ENCODE peak calls at places on chromosomes 2 and 18, in seven cellular contexts. V is breast epithelium, Z is IMR-90, I is HCT116, R is spleen, Q is adrenal gland, P is sigmoid colon. U is an unnamed sample.

GRCh38 chr2:68745006-68745405 is 10.4 kb downstream of the ARHGAP25 start:
- DNase-seq in V (no peak), Z (no peak), I (no peak), R (no peak), Q (no peak), P (no peak), U (no peak)

GRCh38 chr2:72973566-72974435 is 56.5 kb downstream of the EMX1 start:
- DNase-seq in V (no peak), Z (peak), I (peak), R (no peak), Q (peak), P (no peak), U (no peak)

GRCh38 chr2:55364189-55365055 is 55.2 kb downstream of the CCDC88A start:
- DNase-seq in V (no peak), Z (peak), I (no peak), R (no peak), Q (peak), P (peak), U (no peak)

GRCh38 chr2:119282966-119283511 is 59.4 kb downstream of the STEAP3 start:
- DNase-seq in V (peak), Z (no peak), I (no peak), R (no peak), Q (peak), P (peak), U (no peak)

GRCh38 chr2:110717734-110718133 is 14.6 kb upstream of the ACOXL start:
- DNase-seq in V (no peak), Z (no peak), I (no peak), R (no peak), Q (peak), P (no peak), U (no peak)

GRCh38 chr2:120904379-120904778 is 168.7 kb downstream of the GLI2 start:
- DNase-seq in V (no peak), Z (no peak), I (no peak), R (no peak), Q (no peak), P (no peak), U (no peak)

GRCh38 chr2:241199286-241199685 is 10.8 kb downstream of the ANO7 start:
- DNase-seq in V (no peak), Z (no peak), I (no peak), R (no peak), Q (no peak), P (no peak), U (peak)

GRCh38 chr2:72144412-72144745 is 3.3 kb downstream of the CYP26B1 start:
- DNase-seq in V (peak), Z (no peak), I (no peak), R (no peak), Q (no peak), P (peak), U (no peak)

GRCh38 chr2:157443795-157444642 is at the start of gene CYTIP:
- DNase-seq in V (no peak), Z (no peak), I (no peak), R (peak), Q (peak), P (no peak), U (no peak)
- TF ChIP-seq POLR2A in V (no peak), Z (no peak), I (no peak), R (peak), Q (no peak), P (no peak), U (no peak)

GRCh38 chr18:79952996-79953559 is 1.6 kb upstream of the SLC66A2 start:
- DNase-seq in V (peak), Z (no peak), I (no peak), R (peak), Q (peak), P (peak), U (no peak)

GRCh38 chr18:79949571-79950439 is 1.6 kb downstream of the SLC66A2 start:
- DNase-seq in V (peak), Z (no peak), I (no peak), R (peak), Q (peak), P (peak), U (no peak)

GRCh38 chr18:79952457-79952995 is 1.1 kb upstream of the SLC66A2 start:
- DNase-seq in V (peak), Z (no peak), I (no peak), R (peak), Q (peak), P (no peak), U (no peak)

GRCh38 chr18:79950440-79951341 is 762 bp downstream of the SLC66A2 start:
- DNase-seq in V (peak), Z (peak), I (no peak), R (peak), Q (peak), P (peak), U (no peak)

GRCh38 chr18:79951545-79952456 is at the start of gene SLC66A2:
- DNase-seq in V (peak), Z (peak), I (peak), R (peak), Q (peak), P (peak), U (peak)
- TF ChIP-seq POLR2A in V (no peak), Z (peak), I (no peak), R (no peak), Q (peak), P (no peak), U (no peak)

DNA sequence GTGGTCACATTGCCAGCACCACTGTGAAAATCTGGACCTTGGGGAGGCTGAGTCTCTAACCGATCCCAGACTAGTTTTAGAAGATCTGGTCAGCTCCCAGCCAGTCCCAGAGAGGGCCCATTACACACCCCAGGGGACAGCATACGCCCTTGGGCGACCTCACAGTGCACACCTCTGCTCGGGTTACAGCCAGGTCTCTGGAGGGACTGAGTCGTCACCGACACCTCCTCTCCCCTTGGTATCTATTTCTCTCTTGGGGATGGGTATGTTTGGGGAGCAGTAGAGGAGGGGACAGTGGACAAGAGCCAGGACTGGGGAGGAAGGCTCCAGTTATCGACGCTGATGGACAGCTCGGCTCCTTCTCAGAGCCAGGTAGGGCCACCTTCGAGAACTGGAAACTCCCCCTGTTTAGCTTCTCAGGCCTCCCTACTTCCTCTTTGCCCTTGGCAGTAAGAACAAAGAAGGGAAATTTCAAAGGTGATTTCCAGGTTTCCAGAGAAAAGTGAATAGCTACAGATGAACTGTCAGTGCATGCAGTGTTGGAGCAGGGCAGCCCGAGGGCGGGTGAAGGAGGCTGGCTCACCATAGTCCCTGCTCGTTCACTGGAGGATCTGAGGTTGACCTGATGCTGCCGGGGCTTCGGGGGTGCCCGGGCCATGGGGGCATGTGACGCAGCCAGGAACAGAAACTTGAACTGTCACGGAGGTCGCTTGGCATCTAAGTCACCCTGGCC is 4.4 kb upstream of the SEMA4C start:
- DNase-seq in V (no peak), Z (no peak), I (no peak), R (peak), Q (no peak), P (no peak), U (no peak)
- TF ChIP-seq POLR2A in V (no peak), Z (no peak), I (no peak), R (no peak), Q (no peak), P (no peak), U (no peak)

GRCh38 chr2:3518496-3519254 is 656 bp downstream of the ADI1 start:
- DNase-seq in V (peak), Z (peak), I (peak), R (peak), Q (peak), P (peak), U (peak)
- TF ChIP-seq POLR2A in V (no peak), Z (peak), I (no peak), R (peak), Q (peak), P (peak), U (no peak)

U was measured in H1.